ENCODE peak calls at places on chromosomes 3 and 15, in ten cellular contexts. J is heart left ventricle; H is activated CD8-positive, alpha-beta T cell treated with anti-CD3 and anti-CD28 coated beads for 36 hours; S is epithelial cell of esophagus; R is ovary; D is upper lobe of right lung; K is AG04449; C is kidney; F is right atrium auricular region; G is AG09309. X is an unnamed sample.

GRCh38 chr3:186640473-186640818 is 247 bp downstream of the FETUB start:
- DNase-seq in J (no peak), H (no peak), S (peak; percentile 98), R (no peak), D (no peak), K (no peak), C (no peak), F (no peak), G (no peak), X (no peak)

GRCh38 chr3:87420171-87420570 is 143.8 kb upstream of the POU1F1 start:
- DNase-seq in J (no peak), H (no peak), S (no peak), R (no peak), D (no peak), K (no peak), C (no peak), F (no peak), G (no peak), X (no peak)

GRCh38 chr3:146772211-146772743 is 167.1 kb upstream of the PLSCR5 start:
- DNase-seq in J (no peak), H (no peak), S (no peak), R (no peak), D (no peak), K (no peak), C (peak; percentile 68), F (no peak), G (no peak), X (no peak)

GRCh38 chr15:47844437-47844836 is 127.1 kb downstream of the SEMA6D start:
- DNase-seq in J (no peak), H (no peak), S (no peak), R (no peak), D (no peak), K (no peak), C (no peak), F (no peak), G (no peak), X (no peak)

GRCh38 chr3:19888428-19889152 is 45.4 kb downstream of the EFHB start:
- DNase-seq in J (no peak), H (no peak), S (no peak), R (no peak), D (no peak), K (no peak), C (no peak), F (no peak), G (no peak), X (no peak)

GRCh38 chr3:168249048-168249538 is 153.4 kb upstream of the GOLIM4 start:
- DNase-seq in J (no peak), H (no peak), S (peak; percentile 2), R (no peak), D (no peak), K (no peak), C (no peak), F (no peak), G (no peak), X (no peak)

GRCh38 chr3:13332158-13332557 is 88.0 kb downstream of the NUP210 start:
- DNase-seq in J (no peak), H (no peak), S (peak; percentile 69), R (no peak), D (no peak), K (no peak), C (no peak), F (no peak), G (no peak), X (no peak)

GRCh38 chr15:74725241-74725774 is at the start of gene CYP1A1:
- DNase-seq in J (no peak), H (peak; percentile 38), S (peak; percentile 49), R (no peak), D (peak; percentile 77), K (no peak), C (no peak), F (no peak), G (no peak), X (no peak)

GRCh38 chr3:185330238-185330637 is 32.7 kb upstream of the MAP3K13 start:
- DNase-seq in J (peak; percentile 9), H (no peak), S (no peak), R (no peak), D (peak; percentile 72), K (no peak), C (no peak), F (no peak), G (no peak), X (no peak)

DNA sequence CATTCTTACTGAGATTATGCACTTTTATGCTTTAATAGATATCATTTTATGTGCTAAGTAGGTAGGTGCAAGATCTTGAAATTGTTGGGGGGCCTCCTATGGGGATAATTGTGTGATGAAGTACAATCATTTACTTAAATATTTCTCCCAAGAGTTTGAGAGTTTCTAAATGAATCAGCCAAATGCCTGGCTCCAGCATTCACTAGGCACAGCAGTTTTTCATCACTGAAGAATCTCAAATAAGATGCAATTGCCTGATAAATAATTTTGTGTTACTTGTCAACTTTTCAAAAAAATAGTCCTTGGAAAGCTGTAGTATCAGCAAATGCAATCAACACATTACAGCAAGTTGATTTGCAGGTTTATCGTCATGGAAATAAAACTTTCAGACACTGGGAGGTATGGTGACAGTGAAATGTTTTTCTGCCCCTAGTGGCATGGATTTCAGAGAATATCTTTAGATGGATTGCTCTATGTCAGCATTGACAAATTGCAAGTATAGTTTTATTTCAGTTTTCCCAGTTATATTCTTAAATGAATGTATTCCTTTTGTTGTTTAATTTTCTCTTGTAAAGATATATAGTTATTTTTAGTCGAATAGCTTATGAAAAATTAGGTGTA is 167.1 kb downstream of the NEK11 start:
- DNase-seq in J (no peak), H (no peak), S (no peak), R (no peak), D (no peak), K (no peak), C (no peak), F (no peak), G (no peak), X (no peak)
- TF ChIP-seq CTCF in J (no peak), H (no peak), S (no peak), R (no peak), D (no peak), K (no peak), C (no peak), F (no peak), G (no peak), X (no peak)

GRCh38 chr3:127820871-127821853 is 1.2 kb downstream of the MGLL start:
- DNase-seq in J (peak; percentile 47), H (peak; percentile 32), S (no peak), R (no peak), D (peak; percentile 72), K (no peak), C (no peak), F (no peak), G (no peak), X (no peak)

GRCh38 chr3:127822166-127822835 is at the start of gene MGLL:
- DNase-seq in J (peak; percentile 55), H (peak; percentile 33), S (peak; percentile 72), R (no peak), D (peak; percentile 78), K (no peak), C (peak; percentile 78), F (no peak), G (no peak), X (no peak)

GRCh38 chr3:127819656-127820055 is 2.7 kb downstream of the MGLL start:
- DNase-seq in J (no peak), H (no peak), S (no peak), R (no peak), D (no peak), K (no peak), C (no peak), F (no peak), G (no peak), X (no peak)

GRCh38 chr3:127819086-127819485 is 3.2 kb downstream of the MGLL start:
- DNase-seq in J (no peak), H (no peak), S (peak; percentile 36), R (no peak), D (no peak), K (no peak), C (no peak), F (no peak), G (no peak), X (no peak)

DNA sequence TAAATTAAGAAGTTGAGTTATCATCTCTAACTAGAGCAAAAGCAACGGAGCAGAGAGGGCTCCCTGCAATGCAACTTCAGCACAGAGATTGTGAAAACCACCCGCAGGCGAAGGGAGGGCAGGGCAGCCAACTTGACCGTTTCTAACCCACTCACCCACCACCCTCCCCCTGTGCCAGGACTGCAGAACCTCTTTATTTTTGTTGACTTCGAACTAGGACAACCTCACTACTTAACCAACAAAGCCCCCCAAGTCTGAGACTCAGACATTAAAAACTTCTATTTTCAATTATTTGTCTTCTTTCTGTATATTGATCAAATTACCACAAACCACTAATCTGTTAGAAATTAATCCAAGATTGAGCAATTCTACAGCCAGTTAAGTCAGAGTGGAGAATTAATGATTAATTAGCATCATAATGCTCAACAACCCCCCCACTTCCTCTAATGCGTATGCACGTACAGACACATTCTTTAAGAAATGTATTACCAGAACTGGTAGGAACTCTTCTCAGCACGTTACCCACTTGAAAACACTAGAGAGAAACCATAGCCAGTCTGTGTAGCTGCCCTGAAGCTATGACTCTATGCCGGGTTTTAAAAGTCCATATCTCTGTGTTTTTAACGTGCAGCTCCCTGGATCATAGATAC is 2.0 kb downstream of the MGLL start:
- DNase-seq in J (no peak), H (no peak), S (peak; percentile 65), R (no peak), D (peak; percentile 80), K (no peak), C (peak; percentile 88), F (no peak), G (no peak), X (no peak)
- TF ChIP-seq CTCF in J (no peak), H (no peak), S (peak; percentile 14), R (no peak), D (no peak), K (peak; percentile 34), C (peak; percentile 0), F (no peak), G (peak; percentile 35), X (peak; percentile 43)

DNA sequence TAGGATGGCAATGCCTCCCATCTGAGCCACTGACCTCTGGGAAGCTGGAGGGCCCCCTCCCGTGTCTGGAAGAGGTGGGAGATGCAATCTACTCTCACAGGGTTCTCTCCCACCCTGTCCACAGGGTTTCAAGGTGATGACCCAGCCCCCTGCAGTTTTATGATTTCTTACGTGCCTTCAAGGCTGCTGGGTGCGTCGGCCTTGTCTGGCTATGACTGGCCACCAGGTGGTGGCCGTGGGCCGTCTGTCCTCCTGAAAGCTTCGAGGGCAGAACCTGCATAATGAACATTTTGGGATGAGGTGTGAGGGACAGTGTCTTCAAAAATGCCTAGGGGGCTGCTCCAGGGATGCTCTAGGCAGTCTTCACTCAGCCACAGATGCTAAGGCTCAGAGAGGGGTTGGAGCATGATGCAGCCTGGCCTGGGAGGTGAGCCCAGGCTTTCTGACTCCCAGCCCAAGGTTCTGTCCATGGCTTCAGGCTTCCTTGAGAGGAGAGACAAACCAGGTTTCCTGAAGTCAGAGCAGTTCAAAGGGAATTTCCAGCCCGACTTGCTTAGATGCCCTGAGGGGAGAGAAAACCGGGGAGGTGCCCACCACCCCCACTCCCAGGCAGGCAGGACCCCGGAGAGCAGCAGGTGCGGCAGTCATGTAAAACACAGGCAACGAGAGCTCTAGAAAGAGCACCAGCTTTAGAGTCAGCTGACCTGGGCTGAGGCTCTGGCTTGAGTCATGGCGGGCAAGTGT is 18.7 kb downstream of the ISG20 start:
- DNase-seq in J (no peak), H (no peak), S (peak; percentile 64), R (no peak), D (no peak), K (no peak), C (no peak), F (peak; percentile 60), G (no peak), X (no peak)
- TF ChIP-seq CTCF in J (peak; percentile 73), H (peak; percentile 27), S (peak; percentile 85), R (peak; percentile 30), D (peak; percentile 56), K (peak; percentile 86), C (peak; percentile 40), F (peak; percentile 41), G (peak; percentile 95), X (peak; percentile 89)

GRCh38 chr15:50180091-50180490 is 1.9 kb upstream of the SLC27A2 start:
- DNase-seq in J (no peak), H (no peak), S (no peak), R (no peak), D (no peak), K (no peak), C (no peak), F (no peak), G (no peak), X (no peak)
- TF ChIP-seq CTCF in J (no peak), H (no peak), S (no peak), R (no peak), D (no peak), K (no peak), C (no peak), F (no peak), G (no peak), X (no peak)

X was measured in AG04450.